ENCODE peak calls at places on chromosomes 6 and 20, in five cellular contexts. V is body of pancreas, W is nephron progenitor cell, A is endothelial cell, P is choroid plexus epithelial cell. Y is an unnamed sample.

GRCh38 chr20:33680681-33681080 is 5.5 kb downstream of the E2F1 start:
- DNase-seq in V (no peak), W (no peak), A (no peak), P (no peak), Y (no peak)

GRCh38 chr6:107439418-107439817 is 19.9 kb downstream of the PDSS2 start:
- DNase-seq in V (no peak), W (no peak), A (no peak), P (peak), Y (no peak)

GRCh38 chr6:166419268-166419667 is 36.5 kb upstream of the MPC1 start:
- DNase-seq in V (no peak), W (no peak), A (no peak), P (peak), Y (no peak)

GRCh38 chr20:44092551-44093248 is 94.3 kb downstream of the JPH2 start:
- DNase-seq in V (no peak), W (no peak), A (peak), P (peak), Y (no peak)

GRCh38 chr6:22145823-22146379 is 150.9 kb downstream of the PRL start:
- DNase-seq in V (no peak), W (peak), A (peak), P (peak), Y (no peak)

GRCh38 chr6:14858808-14859207 is 387.1 kb upstream of the JARID2 start:
- DNase-seq in V (no peak), W (no peak), A (no peak), P (no peak), Y (no peak)

GRCh38 chr20:43191946-43192847 is 2.5 kb upstream of the PTPRT start:
- DNase-seq in V (peak), W (peak), A (peak), P (peak), Y (peak)

GRCh38 chr6:136011475-136011874 is 160.0 kb downstream of the PDE7B start:
- DNase-seq in V (no peak), W (no peak), A (no peak), P (peak), Y (no peak)

GRCh38 chr20:12966468-12967085 is 42.2 kb upstream of the SPTLC3 start:
- DNase-seq in V (no peak), W (no peak), A (no peak), P (peak), Y (no peak)

GRCh38 chr20:33914871-33915270 is 78.8 kb upstream of the RALY start:
- DNase-seq in V (no peak), W (no peak), A (no peak), P (peak), Y (no peak)

GRCh38 chr6:156068870-156069269 is 613.2 kb upstream of the NOX3 start:
- DNase-seq in V (no peak), W (no peak), A (no peak), P (peak), Y (no peak)

GRCh38 chr6:160275511-160276003 is 16.9 kb upstream of the SLC22A2 start:
- DNase-seq in V (no peak), W (no peak), A (no peak), P (no peak), Y (no peak)

DNA sequence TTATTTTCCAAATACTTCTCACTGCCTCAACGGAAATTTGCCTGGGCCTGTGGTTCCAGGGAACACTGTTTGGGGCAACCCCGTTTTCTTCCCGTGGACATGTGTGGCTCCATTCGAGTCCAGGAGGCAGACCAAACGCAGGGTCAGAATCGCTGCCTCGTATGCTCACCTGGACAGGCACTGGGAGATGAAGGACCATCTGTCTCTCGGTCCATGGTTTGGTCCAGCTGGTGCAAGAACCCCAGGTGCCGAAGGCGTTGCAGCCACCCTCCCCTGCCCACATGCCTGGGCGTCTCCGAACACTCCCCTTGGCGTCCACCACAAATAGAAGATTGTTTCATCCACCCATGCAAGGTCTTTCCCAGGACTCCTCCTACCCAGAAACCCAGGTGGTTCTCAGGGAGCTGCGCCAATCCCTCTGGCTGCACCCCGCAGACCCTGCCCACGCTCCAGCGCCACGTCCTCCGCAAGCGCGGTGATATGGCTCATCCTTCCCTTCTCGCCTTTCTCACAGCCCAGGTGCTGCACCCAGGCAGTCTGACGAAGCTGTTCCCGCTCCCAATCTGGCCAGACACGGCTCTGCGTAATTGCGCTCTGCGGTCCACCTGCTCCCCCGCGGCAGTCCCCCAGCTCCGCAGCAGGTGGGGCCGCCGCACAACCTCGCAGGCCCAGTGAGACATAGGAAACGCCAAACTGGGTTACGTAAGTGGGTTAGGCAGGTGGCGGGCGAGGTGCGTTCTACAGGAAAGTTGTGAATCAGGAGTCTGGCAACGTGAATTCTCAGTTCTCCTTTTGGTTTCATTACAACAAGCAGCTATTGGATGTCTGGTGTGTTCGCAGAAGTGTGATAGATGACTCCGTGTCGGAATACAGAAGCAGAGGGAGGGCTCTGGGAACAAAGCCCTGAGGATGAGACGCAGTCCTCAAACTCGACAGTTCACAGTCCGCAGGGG is 146.2 kb upstream of the ECI2 start:
- DNase-seq in V (peak), W (peak), A (peak), P (peak), Y (peak)
- TF ChIP-seq CTCF in V (peak), W (peak), A (no peak), P (peak), Y (no peak)

DNA sequence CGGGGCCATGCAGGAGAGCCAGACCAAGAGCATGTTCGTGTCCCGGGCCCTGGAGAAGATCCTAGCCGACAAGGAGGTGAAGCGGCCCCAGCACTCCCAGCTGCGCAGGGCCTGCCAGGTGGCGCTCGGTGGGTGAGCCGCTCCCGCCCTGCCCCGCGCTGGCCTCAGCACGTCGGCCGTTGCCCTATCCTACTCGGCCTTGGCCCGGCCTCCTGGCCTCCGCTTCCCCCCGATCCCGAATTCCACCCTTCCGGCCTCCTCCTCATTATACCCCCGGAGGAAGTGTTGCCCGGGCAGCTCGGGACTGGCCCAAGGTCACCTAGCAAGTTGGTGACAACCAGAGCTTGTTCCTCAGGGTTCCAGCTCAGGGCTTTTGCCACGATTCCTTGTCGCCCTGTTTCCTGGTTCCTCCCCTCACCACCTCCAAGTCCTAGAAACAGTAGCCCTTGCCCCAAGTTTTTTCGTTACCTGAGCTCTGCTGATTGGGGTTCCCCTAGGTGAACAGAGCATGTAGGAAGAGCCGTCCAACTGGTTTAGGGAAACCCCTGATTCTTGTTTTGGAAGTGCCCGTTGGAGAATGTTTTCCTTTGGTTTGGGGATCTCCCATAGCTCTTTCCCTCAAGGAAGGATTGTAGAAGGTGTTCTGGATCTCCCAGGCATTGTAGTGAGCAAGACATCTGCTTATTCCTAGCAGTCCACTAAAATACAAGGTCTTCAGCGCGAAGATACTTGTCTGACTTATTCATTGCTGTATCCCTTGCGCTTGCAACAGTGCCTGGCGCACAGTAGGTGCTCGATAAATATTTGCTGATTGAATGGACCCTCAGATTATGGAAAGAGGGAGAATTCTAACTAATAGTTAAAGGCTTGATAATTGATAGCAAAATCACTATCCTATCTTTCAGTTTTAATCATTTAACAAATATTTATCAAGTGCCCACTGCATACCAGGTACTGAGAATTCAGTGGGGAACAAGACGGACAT is 664 bp downstream of the ARFGEF2 start:
- DNase-seq in V (peak), W (no peak), A (no peak), P (no peak), Y (peak)
- TF ChIP-seq CTCF in V (no peak), W (no peak), A (no peak), P (no peak), Y (no peak)

GRCh38 chr20:23874747-23875146 is 4.8 kb downstream of the CST5 start:
- DNase-seq in V (no peak), W (no peak), A (no peak), P (no peak), Y (no peak)
- TF ChIP-seq CTCF in V (no peak), W (no peak), A (no peak), P (no peak), Y (no peak)

GRCh38 chr6:137590684-137591083 is 96.5 kb upstream of the OLIG3 start:
- DNase-seq in V (no peak), W (no peak), A (no peak), P (no peak), Y (no peak)

GRCh38 chr6:137588472-137588871 is 94.3 kb upstream of the OLIG3 start:
- DNase-seq in V (no peak), W (no peak), A (no peak), P (no peak), Y (no peak)

DNA sequence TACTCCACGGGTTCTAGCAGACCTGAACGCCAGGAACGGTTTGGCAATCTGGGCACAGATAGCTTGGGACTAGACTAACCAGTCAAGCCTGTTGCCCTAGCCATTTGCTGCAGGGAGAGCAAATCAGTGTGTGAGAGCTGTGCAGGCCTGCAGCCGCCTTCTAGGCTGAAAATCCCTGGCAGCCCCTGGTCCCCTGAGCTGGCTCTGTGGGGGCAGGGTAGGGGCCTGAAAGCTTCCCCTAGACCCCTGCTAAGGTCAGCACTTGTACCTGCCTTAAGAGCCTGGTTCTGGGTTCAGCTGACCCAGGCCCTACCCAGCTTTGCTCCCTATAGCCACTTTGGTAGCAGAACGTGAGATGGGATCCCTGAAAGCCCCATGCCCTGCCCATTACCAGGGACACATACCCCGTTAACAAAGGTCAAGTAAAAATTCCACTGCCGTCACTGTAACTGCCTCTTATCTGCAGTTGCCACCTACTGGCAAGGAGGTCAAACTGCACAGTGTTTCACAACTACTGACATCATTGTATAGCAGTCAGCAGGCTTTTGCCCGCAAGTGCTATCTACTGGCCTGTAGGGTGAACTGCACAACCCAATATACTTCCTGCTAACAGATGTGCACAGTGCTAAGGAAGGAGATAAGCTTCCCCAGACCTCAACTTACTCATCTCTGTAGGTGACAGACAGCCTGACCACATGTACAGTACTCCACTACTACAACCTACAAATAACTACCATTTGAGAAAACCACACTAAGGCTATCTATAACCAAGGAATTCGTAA is 95.1 kb upstream of the OLIG3 start:
- DNase-seq in V (no peak), W (no peak), A (peak), P (peak), Y (no peak)
- TF ChIP-seq CTCF in V (no peak), W (peak), A (peak), P (peak), Y (peak)

GRCh38 chr6:108528878-108529277 is 31.8 kb upstream of the FOXO3 start:
- DNase-seq in V (no peak), W (no peak), A (no peak), P (no peak), Y (no peak)

GRCh38 chr6:108523697-108524096 is 37.0 kb upstream of the FOXO3 start:
- DNase-seq in V (no peak), W (no peak), A (no peak), P (no peak), Y (no peak)

GRCh38 chr6:108531332-108531731 is 29.4 kb upstream of the FOXO3 start:
- DNase-seq in V (no peak), W (no peak), A (no peak), P (no peak), Y (no peak)

GRCh38 chr6:108524528-108525218 is 36.0 kb upstream of the FOXO3 start:
- DNase-seq in V (no peak), W (no peak), A (no peak), P (peak), Y (no peak)

DNA sequence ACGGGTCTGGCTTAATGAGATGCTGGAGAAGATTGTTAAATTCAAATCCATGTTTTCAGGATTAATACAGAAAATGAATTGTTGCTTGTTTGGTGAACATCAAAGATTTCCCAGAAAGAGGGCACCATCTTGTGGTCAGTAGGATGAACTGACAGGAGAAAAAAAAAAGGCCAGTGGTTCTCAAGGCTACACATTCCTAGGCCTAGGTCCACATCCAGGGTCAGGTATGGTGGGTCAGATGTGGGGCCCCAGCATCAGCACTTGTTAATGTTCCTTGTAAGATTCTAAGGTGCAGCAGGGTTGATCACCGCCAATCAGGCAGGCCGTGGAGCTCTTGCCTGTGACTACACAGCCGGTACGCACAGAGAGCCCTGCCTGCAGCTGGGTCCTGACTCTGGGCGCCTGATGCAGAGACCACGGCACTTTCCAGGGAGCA is 34.0 kb upstream of the FOXO3 start:
- DNase-seq in V (peak), W (no peak), A (no peak), P (peak), Y (peak)
- TF ChIP-seq CTCF in V (peak), W (peak), A (peak), P (peak), Y (peak)

GRCh38 chr20:4064118-4064962 is 49.0 kb upstream of the RNF24 start:
- DNase-seq in V (peak), W (peak), A (no peak), P (peak), Y (no peak)
- TF ChIP-seq CTCF in V (no peak), W (no peak), A (no peak), P (no peak), Y (no peak)

DNA sequence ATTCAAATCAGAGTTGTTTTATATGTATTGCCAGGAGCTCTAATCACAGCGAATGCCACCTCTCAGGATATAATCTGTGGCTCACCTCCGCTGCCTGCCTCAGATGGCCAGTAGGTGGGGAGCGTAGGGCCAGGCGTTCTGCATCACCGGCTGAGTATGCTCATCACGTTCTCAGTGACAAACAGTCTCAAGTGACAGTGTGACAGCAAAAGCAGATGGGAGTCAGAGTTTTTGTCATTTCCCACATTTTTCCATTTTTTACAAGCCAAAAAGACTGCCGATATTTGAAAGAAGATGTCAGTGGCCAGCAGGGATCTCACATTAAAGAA is 208.7 kb downstream of the ALDH8A1 start:
- DNase-seq in V (no peak), W (peak), A (peak), P (no peak), Y (peak)
- TF ChIP-seq CTCF in V (no peak), W (peak), A (no peak), P (peak), Y (no peak)

DNA sequence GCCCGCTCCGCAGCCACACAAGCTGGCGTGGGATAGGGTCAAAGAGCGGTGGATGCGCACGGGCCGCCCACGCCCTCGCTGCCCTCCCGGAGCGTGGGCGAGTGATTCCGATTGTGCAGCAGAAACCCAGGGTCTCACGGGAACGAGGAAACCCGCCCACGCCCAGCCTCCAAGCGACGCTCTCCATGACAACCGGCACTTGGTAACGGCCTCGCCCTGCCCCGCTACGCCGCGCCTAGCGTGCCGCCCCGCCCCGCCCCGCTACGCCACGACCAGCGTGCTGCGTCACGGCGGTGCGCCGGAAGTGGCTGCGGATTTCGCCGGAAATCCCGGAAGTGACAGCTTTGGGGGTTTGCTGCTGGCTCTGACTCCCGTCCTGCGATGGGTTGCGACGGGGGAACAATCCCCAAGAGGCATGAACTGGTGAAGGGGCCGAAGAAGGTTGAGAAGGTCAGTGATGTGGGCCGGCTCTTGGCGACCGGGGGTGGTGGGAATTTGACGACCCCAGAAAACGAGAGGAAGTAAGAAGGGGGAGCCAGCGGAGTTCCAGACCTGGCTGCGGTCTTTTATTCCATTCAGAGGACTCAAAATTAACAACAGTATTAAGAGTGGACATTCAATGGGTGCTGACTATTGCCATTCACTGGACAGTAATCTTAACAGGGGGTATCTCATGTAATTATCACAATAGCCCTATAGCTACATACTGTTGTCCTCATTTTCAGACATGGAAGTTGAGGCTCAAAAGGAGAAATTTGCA is at the start of gene RTF2:
- DNase-seq in V (peak), W (peak), A (peak), P (peak), Y (peak)
- TF ChIP-seq CTCF in V (no peak), W (no peak), A (no peak), P (no peak), Y (no peak)

GRCh38 chr20:21808863-21809664 is 103.6 kb downstream of the PAX1 start:
- DNase-seq in V (peak), W (peak), A (peak), P (no peak), Y (peak)
- TF ChIP-seq CTCF in V (peak), W (peak), A (peak), P (peak), Y (peak)

GRCh38 chr20:62893700-62894099 is 32.1 kb upstream of the TCFL5 start:
- DNase-seq in V (no peak), W (no peak), A (no peak), P (no peak), Y (no peak)
- TF ChIP-seq CTCF in V (no peak), W (no peak), A (peak), P (peak), Y (no peak)